ENCODE peak calls at places on chromosomes 2 and 18, in nine cellular contexts. B, J, P, Y, M, Z, S, O and R are unnamed samples.

GRCh38 chr2:80643598-80643997 is 339.0 kb upstream of the LRRTM1 start:
- DNase-seq in B (no peak), J (no peak), P (no peak), Y (no peak), M (no peak), Z (no peak), S (no peak), O (peak), R (no peak)

GRCh38 chr2:45083175-45083574 is 73.9 kb upstream of the SIX2 start:
- DNase-seq in B (no peak), J (no peak), P (no peak), Y (no peak), M (no peak), Z (no peak), S (peak), O (no peak), R (no peak)

GRCh38 chr2:240581811-240582210 is 4.7 kb upstream of the CAPN10 start:
- DNase-seq in B (no peak), J (no peak), P (no peak), Y (no peak), M (no peak), Z (no peak), S (no peak), O (no peak), R (no peak)

GRCh38 chr18:60196818-60197217 is 175.8 kb downstream of the MC4R start:
- DNase-seq in B (no peak), J (no peak), P (peak), Y (no peak), M (no peak), Z (no peak), S (no peak), O (no peak), R (no peak)

GRCh38 chr2:82796132-82796531 is 1662.9 kb downstream of the SUCLG1 start:
- DNase-seq in B (no peak), J (no peak), P (no peak), Y (no peak), M (no peak), Z (no peak), S (no peak), O (peak), R (no peak)

GRCh38 chr2:95366514-95366913 is 36.0 kb upstream of the FAHD2A start:
- DNase-seq in B (no peak), J (no peak), P (no peak), Y (no peak), M (no peak), Z (no peak), S (no peak), O (no peak), R (no peak)

GRCh38 chr2:3282056-3282998 is 95.3 kb downstream of the EIPR1 start:
- DNase-seq in B (no peak), J (no peak), P (no peak), Y (no peak), M (no peak), Z (no peak), S (no peak), O (peak), R (no peak)

GRCh38 chr18:59540356-59540755 is 156.9 kb downstream of the CCBE1 start:
- DNase-seq in B (no peak), J (no peak), P (no peak), Y (no peak), M (no peak), Z (no peak), S (no peak), O (no peak), R (no peak)

GRCh38 chr18:61761875-61762274 is 130.9 kb downstream of the RNF152 start:
- DNase-seq in B (no peak), J (no peak), P (no peak), Y (no peak), M (no peak), Z (no peak), S (no peak), O (no peak), R (no peak)

GRCh38 chr2:235614176-235614860 is 120.5 kb downstream of the AGAP1 start:
- DNase-seq in B (no peak), J (no peak), P (peak), Y (no peak), M (no peak), Z (no peak), S (no peak), O (no peak), R (no peak)

GRCh38 chr2:101173707-101174295 is 22.6 kb upstream of the TBC1D8 start:
- DNase-seq in B (no peak), J (no peak), P (no peak), Y (no peak), M (no peak), Z (no peak), S (no peak), O (no peak), R (no peak)

GRCh38 chr2:16625759-16626158 is 39.9 kb downstream of the CYRIA start:
- DNase-seq in B (no peak), J (no peak), P (no peak), Y (no peak), M (no peak), Z (no peak), S (no peak), O (no peak), R (no peak)

GRCh38 chr18:74665905-74666304 is 68.2 kb downstream of the ZNF407 start:
- DNase-seq in B (no peak), J (no peak), P (no peak), Y (no peak), M (no peak), Z (no peak), S (no peak), O (peak), R (no peak)

GRCh38 chr2:193847140-193847539 is 1652.4 kb upstream of the TMEFF2 start:
- DNase-seq in B (no peak), J (no peak), P (peak), Y (no peak), M (no peak), Z (no peak), S (no peak), O (peak), R (no peak)

GRCh38 chr18:47063070-47063469 is 27.6 kb upstream of the ELOA2 start:
- DNase-seq in B (no peak), J (no peak), P (no peak), Y (no peak), M (no peak), Z (no peak), S (no peak), O (no peak), R (no peak)

GRCh38 chr2:4135765-4136164 is 432.4 kb downstream of the DCDC2C start:
- DNase-seq in B (no peak), J (no peak), P (no peak), Y (no peak), M (no peak), Z (no peak), S (no peak), O (no peak), R (no peak)

GRCh38 chr2:96815326-96816126 is 542 bp upstream of the CNNM3 start:
- DNase-seq in B (no peak), J (no peak), P (peak), Y (no peak), M (peak), Z (no peak), S (peak), O (peak), R (peak)

GRCh38 chr18:77101410-77102245 is 31.0 kb downstream of the MBP start:
- DNase-seq in B (peak), J (peak), P (peak), Y (peak), M (peak), Z (peak), S (peak), O (peak), R (no peak)

GRCh38 chr18:3479978-3480377 is 30.0 kb downstream of the TGIF1 start:
- DNase-seq in B (no peak), J (no peak), P (no peak), Y (no peak), M (no peak), Z (no peak), S (no peak), O (no peak), R (no peak)

GRCh38 chr2:94880507-94880906 is 9.3 kb downstream of the TEKT4 start:
- DNase-seq in B (no peak), J (no peak), P (no peak), Y (no peak), M (no peak), Z (no peak), S (no peak), O (no peak), R (no peak)

GRCh38 chr2:128769457-128770142 is 450.9 kb upstream of the HS6ST1 start:
- DNase-seq in B (no peak), J (no peak), P (no peak), Y (no peak), M (no peak), Z (no peak), S (no peak), O (no peak), R (peak)
- H3K4me3 ChIP-seq in B (no peak), J (no peak), P (no peak), Y (no peak), M (no peak), Z (no peak), S (no peak), O (no peak), R (no peak)

DNA sequence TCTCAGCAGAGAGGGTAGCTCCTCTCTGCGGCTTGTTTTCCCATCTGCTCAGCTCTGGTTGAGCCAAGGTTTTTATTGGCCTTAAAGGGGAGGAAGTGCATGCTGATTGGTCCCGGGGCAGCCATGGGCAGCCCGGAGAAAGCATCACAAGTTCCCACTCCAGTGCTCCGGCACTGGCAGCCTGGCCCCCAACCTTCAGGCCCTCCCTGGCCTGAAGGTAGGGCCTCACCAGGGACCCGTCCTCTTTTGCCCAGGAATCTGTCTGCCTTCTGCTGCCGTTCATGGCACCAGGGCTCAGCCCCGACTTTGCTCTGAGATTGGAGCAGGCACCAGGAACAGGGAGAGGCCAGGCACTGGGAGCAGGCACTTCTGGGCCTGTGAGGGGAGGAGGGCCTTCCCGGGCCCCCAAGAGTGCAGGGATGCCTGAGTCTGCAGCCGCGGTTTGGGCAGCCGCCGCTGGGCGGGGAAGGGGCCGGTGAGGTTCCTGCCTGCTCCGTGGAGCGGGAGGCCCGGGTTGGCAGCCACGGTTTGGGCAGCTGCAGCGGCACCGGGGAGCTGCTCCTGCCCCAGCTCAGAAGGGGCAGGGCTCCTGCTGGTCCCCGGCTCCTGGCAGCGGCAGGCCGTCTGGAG is 17.5 kb upstream of the ILKAP start:
- DNase-seq in B (no peak), J (no peak), P (peak), Y (peak), M (no peak), Z (no peak), S (no peak), O (no peak), R (no peak)
- H3K4me3 ChIP-seq in B (no peak), J (no peak), P (peak), Y (peak), M (no peak), Z (no peak), S (no peak), O (no peak), R (no peak)

GRCh38 chr2:196966078-196966477 is 39.6 kb upstream of the PGAP1 start:
- DNase-seq in B (no peak), J (no peak), P (no peak), Y (no peak), M (no peak), Z (no peak), S (no peak), O (no peak), R (no peak)
- H3K4me3 ChIP-seq in B (no peak), J (no peak), P (no peak), Y (no peak), M (no peak), Z (no peak), S (no peak), O (no peak), R (no peak)

DNA sequence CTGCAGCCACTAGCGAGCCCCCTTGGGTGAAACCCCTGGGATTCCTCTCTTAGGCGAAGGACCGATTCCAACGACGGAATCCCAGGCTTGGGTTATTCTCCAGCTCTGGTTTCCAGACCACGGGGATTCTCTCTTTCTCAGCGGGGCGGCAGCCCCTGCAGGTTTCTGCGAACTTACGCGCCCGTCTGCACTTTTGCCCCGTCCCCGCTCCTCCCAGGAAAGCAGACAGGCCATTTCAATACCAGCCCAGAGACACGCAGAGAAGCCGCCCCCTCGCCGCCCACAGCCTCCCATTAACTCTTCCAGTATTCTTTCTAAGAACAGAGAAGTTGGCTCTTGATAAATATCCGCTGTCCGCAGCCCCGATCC is 1.2 kb downstream of the CBLN2 start:
- DNase-seq in B (no peak), J (no peak), P (no peak), Y (no peak), M (no peak), Z (no peak), S (no peak), O (no peak), R (no peak)
- H3K4me3 ChIP-seq in B (no peak), J (no peak), P (peak), Y (no peak), M (peak), Z (no peak), S (peak), O (no peak), R (no peak)

GRCh38 chr2:106070181-106070580 is 123.9 kb downstream of the UXS1 start:
- DNase-seq in B (no peak), J (no peak), P (no peak), Y (no peak), M (no peak), Z (no peak), S (no peak), O (no peak), R (no peak)

GRCh38 chr2:106068415-106068814 is 125.7 kb downstream of the UXS1 start:
- DNase-seq in B (no peak), J (no peak), P (no peak), Y (no peak), M (no peak), Z (no peak), S (no peak), O (no peak), R (no peak)

GRCh38 chr2:106065268-106065982 is 128.7 kb downstream of the UXS1 start:
- DNase-seq in B (no peak), J (peak), P (no peak), Y (no peak), M (no peak), Z (no peak), S (no peak), O (no peak), R (no peak)

GRCh38 chr2:106062627-106063026 is 131.5 kb downstream of the UXS1 start:
- DNase-seq in B (no peak), J (no peak), P (peak), Y (no peak), M (no peak), Z (no peak), S (no peak), O (no peak), R (no peak)

GRCh38 chr2:106065983-106066826 is 127.9 kb downstream of the UXS1 start:
- DNase-seq in B (no peak), J (no peak), P (no peak), Y (no peak), M (no peak), Z (no peak), S (no peak), O (no peak), R (no peak)
- H3K4me3 ChIP-seq in B (peak), J (peak), P (no peak), Y (peak), M (peak), Z (peak), S (no peak), O (no peak), R (peak)

GRCh38 chr2:105272176-105272575 is 30.6 kb downstream of the GPR45 start:
- DNase-seq in B (no peak), J (no peak), P (no peak), Y (no peak), M (no peak), Z (no peak), S (no peak), O (no peak), R (no peak)
- H3K4me3 ChIP-seq in B (no peak), J (no peak), P (no peak), Y (no peak), M (no peak), Z (no peak), S (no peak), O (no peak), R (no peak)

GRCh38 chr2:40451926-40452605 is at the start of gene SLC8A1:
- DNase-seq in B (no peak), J (no peak), P (peak), Y (peak), M (no peak), Z (no peak), S (peak), O (no peak), R (no peak)

GRCh38 chr2:40445467-40445866 is 6.4 kb downstream of the SLC8A1 start:
- DNase-seq in B (no peak), J (no peak), P (no peak), Y (no peak), M (no peak), Z (no peak), S (no peak), O (no peak), R (no peak)

GRCh38 chr2:40455661-40456060 is 3.8 kb upstream of the SLC8A1 start:
- DNase-seq in B (no peak), J (no peak), P (no peak), Y (no peak), M (no peak), Z (no peak), S (no peak), O (no peak), R (no peak)

GRCh38 chr2:40448476-40449079 is 3.3 kb downstream of the SLC8A1 start:
- DNase-seq in B (no peak), J (no peak), P (peak), Y (no peak), M (no peak), Z (no peak), S (peak), O (peak), R (no peak)

DNA sequence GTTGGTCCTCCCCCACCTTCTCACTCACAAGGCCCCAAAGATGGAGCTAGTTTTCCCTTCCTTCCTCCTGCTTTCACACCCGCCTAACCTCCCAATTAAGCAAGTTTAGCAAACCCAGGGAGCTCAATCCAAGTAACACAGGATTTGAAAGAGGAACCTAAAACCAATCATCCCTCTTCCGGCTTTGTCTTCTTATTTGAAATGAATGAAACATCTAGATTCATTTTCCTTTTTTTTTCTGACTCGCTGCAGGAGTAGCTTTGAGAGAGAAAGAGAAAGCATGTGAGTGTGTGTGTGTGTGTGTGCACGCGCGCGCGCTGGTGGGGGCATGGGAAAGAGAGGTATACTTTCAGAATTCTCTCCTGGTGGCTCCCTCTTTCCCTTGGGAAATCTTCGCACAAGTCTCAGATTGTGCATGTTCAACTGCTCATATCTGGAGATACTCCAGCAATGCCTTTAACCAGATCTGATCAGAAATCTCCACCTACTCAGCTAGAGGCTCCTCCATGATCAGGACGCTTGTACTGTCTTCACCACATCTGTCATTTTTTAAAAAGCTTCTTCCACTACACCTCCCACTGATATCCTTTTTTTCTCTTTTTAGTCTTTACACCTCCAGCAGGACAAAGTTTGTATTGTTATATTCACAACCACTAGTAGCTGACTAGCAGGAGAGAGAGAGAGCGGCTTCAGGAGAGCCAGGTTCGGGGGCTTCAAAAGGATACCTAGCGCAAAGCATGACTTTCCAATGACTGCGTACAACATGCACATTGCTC is 1.6 kb downstream of the SLC8A1 start:
- DNase-seq in B (no peak), J (no peak), P (peak), Y (no peak), M (no peak), Z (no peak), S (no peak), O (no peak), R (no peak)
- H3K4me3 ChIP-seq in B (no peak), J (no peak), P (peak), Y (peak), M (no peak), Z (no peak), S (peak), O (no peak), R (no peak)

DNA sequence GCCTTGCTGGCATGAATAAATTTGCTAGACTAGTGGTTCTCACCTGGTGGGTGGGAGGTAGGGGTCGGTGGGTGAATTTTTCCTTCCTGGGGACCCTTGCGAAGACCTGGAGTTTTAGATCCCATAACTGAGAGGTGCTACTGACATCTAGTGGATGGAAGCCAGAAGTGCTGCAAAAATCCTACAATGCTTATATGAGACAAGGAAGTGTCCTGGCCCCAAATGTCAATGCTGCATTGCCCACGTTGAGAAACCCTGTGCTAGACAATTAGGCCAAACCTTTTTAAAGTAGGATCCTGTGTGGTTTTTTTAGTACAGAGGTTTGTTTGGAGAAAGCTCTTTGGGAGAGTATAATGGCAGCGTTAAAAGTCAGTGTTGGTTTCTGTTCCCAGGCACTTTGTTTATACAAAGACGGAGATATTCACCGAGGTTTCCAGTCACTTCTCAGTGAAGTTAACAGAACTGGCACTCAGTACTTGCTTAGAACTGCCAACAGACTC is 9.6 kb downstream of the SERPINB8 start:
- DNase-seq in B (peak), J (peak), P (peak), Y (peak), M (peak), Z (no peak), S (peak), O (peak), R (peak)
- H3K4me3 ChIP-seq in B (no peak), J (no peak), P (peak), Y (peak), M (no peak), Z (no peak), S (no peak), O (no peak), R (no peak)

DNA sequence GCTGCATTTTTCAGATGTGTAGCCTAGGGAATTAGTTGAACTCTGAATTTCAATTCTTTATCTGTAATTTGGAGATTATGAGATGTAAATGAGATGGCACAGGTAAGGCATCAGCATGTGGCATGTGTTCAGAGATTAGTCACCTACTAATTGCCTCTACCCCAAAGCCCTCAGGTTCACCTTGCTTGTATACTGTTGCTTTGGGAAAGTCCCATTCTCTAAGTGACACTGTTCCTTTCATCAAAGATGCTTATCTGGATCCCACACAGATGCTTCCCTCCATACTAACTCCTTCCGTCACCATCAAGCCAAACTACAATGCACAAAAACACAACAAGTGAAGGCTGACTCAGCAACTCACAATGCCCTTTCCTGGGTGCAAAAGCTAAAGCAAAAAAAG is 143.7 kb downstream of the LRATD1 start:
- DNase-seq in B (no peak), J (no peak), P (no peak), Y (no peak), M (peak), Z (no peak), S (no peak), O (no peak), R (no peak)
- H3K4me3 ChIP-seq in B (no peak), J (no peak), P (no peak), Y (no peak), M (no peak), Z (no peak), S (no peak), O (no peak), R (no peak)